ENCODE peak calls at places on chromosomes 4 and X, in five cellular contexts. U is adrenal gland, G is IMR-90, Q is colonic mucosa, D is sigmoid colon. C is an unnamed sample.

GRCh38 chrX:123339201-123339905 is 155.3 kb downstream of the GRIA3 start:
- DNase-seq in U (no peak), G (no peak), Q (no peak), D (no peak), C (no peak)

GRCh38 chr4:148445071-148445902 is 3.1 kb upstream of the NR3C2 start:
- DNase-seq in U (peak; percentile 64), G (no peak), Q (peak; percentile 77), D (peak; percentile 85), C (peak; percentile 84)

GRCh38 chr4:152255437-152255836 is 280.5 kb downstream of the FBXW7 start:
- DNase-seq in U (peak; percentile 18), G (peak; percentile 27), Q (no peak), D (no peak), C (no peak)

GRCh38 chr4:2073808-2074481 is 14.8 kb downstream of the NAT8L start:
- DNase-seq in U (no peak), G (no peak), Q (no peak), D (peak; percentile 44), C (peak; percentile 59)

GRCh38 chrX:110244951-110245480 is 72.9 kb downstream of the AMMECR1 start:
- DNase-seq in U (no peak), G (peak; percentile 4), Q (no peak), D (no peak), C (no peak)

GRCh38 chr4:162056947-162057346 is 106.9 kb downstream of the FSTL5 start:
- DNase-seq in U (no peak), G (no peak), Q (no peak), D (no peak), C (no peak)

GRCh38 chrX:13196778-13197177 is 123.1 kb downstream of the ATXN3L start:
- DNase-seq in U (no peak), G (no peak), Q (no peak), D (no peak), C (no peak)

GRCh38 chr4:19382993-19383392 is 868.7 kb upstream of the SLIT2 start:
- DNase-seq in U (no peak), G (peak; percentile 37), Q (no peak), D (no peak), C (no peak)

GRCh38 chr4:145716661-145717200 is 36.8 kb downstream of the C4orf51 start:
- DNase-seq in U (no peak), G (no peak), Q (no peak), D (no peak), C (no peak)

GRCh38 chr4:70903282-70903603 is 1.1 kb downstream of the MOB1B start:
- DNase-seq in U (peak; percentile 12), G (no peak), Q (peak; percentile 25), D (no peak), C (no peak)

GRCh38 chrX:9466115-9466495 is 1.2 kb downstream of the TBL1X start:
- DNase-seq in U (peak; percentile 54), G (peak; percentile 21), Q (peak; percentile 37), D (peak; percentile 88), C (peak; percentile 75)

GRCh38 chr4:189988892-189989431 is 38.1 kb downstream of the FRG2 start:
- DNase-seq in U (no peak), G (no peak), Q (no peak), D (no peak), C (no peak)

GRCh38 chrX:154717824-154718223 is 33.1 kb downstream of the GAB3 start:
- DNase-seq in U (no peak), G (peak; percentile 59), Q (no peak), D (no peak), C (no peak)

GRCh38 chrX:138709886-138710285 is 1.6 kb downstream of the FGF13 start:
- DNase-seq in U (no peak), G (no peak), Q (no peak), D (no peak), C (no peak)

GRCh38 chrX:56802921-56803848 is 74.1 kb downstream of the NBDY start:
- DNase-seq in U (peak; percentile 84), G (peak; percentile 76), Q (peak; percentile 81), D (peak; percentile 88), C (no peak)

GRCh38 chrX:48472851-48473717 is 2.9 kb upstream of the FTSJ1 start:
- DNase-seq in U (no peak), G (no peak), Q (no peak), D (no peak), C (no peak)

GRCh38 chr4:110032603-110033002 is 119.9 kb downstream of the EGF start:
- DNase-seq in U (peak; percentile 29), G (no peak), Q (no peak), D (peak; percentile 71), C (no peak)

GRCh38 chrX:131279617-131280016 is 9.5 kb downstream of the IGSF1 start:
- DNase-seq in U (no peak), G (no peak), Q (no peak), D (no peak), C (no peak)

GRCh38 chr4:5152521-5152920 is 101.2 kb downstream of the STK32B start:
- DNase-seq in U (no peak), G (no peak), Q (no peak), D (no peak), C (no peak)

GRCh38 chrX:47643926-47644325 is 6.4 kb downstream of the ELK1 start:
- DNase-seq in U (no peak), G (peak; percentile 47), Q (no peak), D (no peak), C (no peak)

GRCh38 chr4:54224960-54225670 is 4.0 kb upstream of the PDGFRA start:
- DNase-seq in U (no peak), G (no peak), Q (no peak), D (no peak), C (no peak)

GRCh38 chrX:128396601-128397000 is 344.4 kb upstream of the ACTRT1 start:
- DNase-seq in U (no peak), G (no peak), Q (no peak), D (no peak), C (no peak)

GRCh38 chr4:153438916-153439756 is 27.0 kb upstream of the TMEM131L start:
- DNase-seq in U (no peak), G (no peak), Q (no peak), D (no peak), C (no peak)

GRCh38 chr4:8067274-8067936 is 91.2 kb downstream of the ABLIM2 start:
- DNase-seq in U (no peak), G (no peak), Q (no peak), D (no peak), C (no peak)

GRCh38 chrX:40644821-40645358 is 2.5 kb downstream of the CXorf38 start:
- DNase-seq in U (peak; percentile 79), G (peak; percentile 74), Q (peak; percentile 80), D (peak; percentile 74), C (peak; percentile 67)

GRCh38 chr4:5995901-5996623 is 22.2 kb downstream of the C4orf50 start:
- DNase-seq in U (no peak), G (no peak), Q (no peak), D (peak; percentile 35), C (peak; percentile 42)

GRCh38 chr4:151912626-151913025 is 151.8 kb upstream of the GATB start:
- DNase-seq in U (no peak), G (no peak), Q (no peak), D (no peak), C (no peak)

GRCh38 chrX:104315555-104315954 is 60.8 kb upstream of the ESX1 start:
- DNase-seq in U (peak; percentile 44), G (peak; percentile 69), Q (no peak), D (no peak), C (no peak)

GRCh38 chr4:6263541-6264540 is 5.8 kb upstream of the WFS1 start:
- DNase-seq in U (peak; percentile 64), G (peak; percentile 63), Q (no peak), D (no peak), C (no peak)

GRCh38 chr4:82380344-82380743 is 6.6 kb upstream of the HNRNPD start:
- DNase-seq in U (no peak), G (no peak), Q (no peak), D (no peak), C (no peak)

GRCh38 chr4:110129544-110129943 is 68.9 kb downstream of the ELOVL6 start:
- DNase-seq in U (no peak), G (no peak), Q (no peak), D (no peak), C (no peak)

GRCh38 chr4:76208005-76208765 is 5.4 kb downstream of the SCARB2 start:
- DNase-seq in U (peak; percentile 83), G (peak; percentile 94), Q (peak; percentile 84), D (peak; percentile 93), C (peak; percentile 78)

GRCh38 chr4:157076578-157076947 is 613 bp downstream of the GLRB start:
- DNase-seq in U (no peak), G (no peak), Q (no peak), D (peak; percentile 47), C (no peak)

GRCh38 chr4:6892190-6892908 is 17.3 kb upstream of the TBC1D14 start:
- DNase-seq in U (peak; percentile 73), G (peak; percentile 79), Q (peak; percentile 58), D (peak; percentile 77), C (peak; percentile 69)

GRCh38 chr4:48033825-48034413 is 17.3 kb downstream of the NIPAL1 start:
- DNase-seq in U (no peak), G (peak; percentile 3), Q (peak; percentile 65), D (no peak), C (no peak)

GRCh38 chr4:972651-973424 is 531 bp downstream of the DGKQ start:
- DNase-seq in U (no peak), G (no peak), Q (peak; percentile 55), D (no peak), C (peak; percentile 81)

GRCh38 chr4:139018971-139019758 is 3.6 kb downstream of the NOCT start:
- DNase-seq in U (no peak), G (peak; percentile 85), Q (no peak), D (no peak), C (no peak)

GRCh38 chr4:69497886-69498395 is 2.2 kb upstream of the UGT2B4 start:
- DNase-seq in U (no peak), G (no peak), Q (no peak), D (no peak), C (no peak)
- H3K27ac ChIP-seq in U (no peak overlapping the region), G (no peak overlapping the region), Q (no peak overlapping the region), D (no peak overlapping the region), C (no peak overlapping the region)

GRCh38 chrX:42678133-42678532 is 99.8 kb downstream of the PPP1R2C start:
- DNase-seq in U (no peak), G (no peak), Q (no peak), D (no peak), C (no peak)
- TF ChIP-seq CTCF in U (peak; percentile 20), G (no peak), Q (no peak), D (no peak), C (no peak)

GRCh38 chr4:107930821-107931774 is at the start of gene CYP2U1:
- DNase-seq in U (peak; percentile 87), G (peak; percentile 67), Q (peak; percentile 86), D (peak; percentile 95), C (peak; percentile 92)
- H3K27ac ChIP-seq in U (peak within 1 kb of the TSS; percentile 18), G (peak within 1 kb of the TSS; percentile 17), Q (peak within 1 kb of the TSS; percentile 39), D (peak within 1 kb of the TSS; percentile 81), C (peak within 1 kb of the TSS; percentile 74)

DNA sequence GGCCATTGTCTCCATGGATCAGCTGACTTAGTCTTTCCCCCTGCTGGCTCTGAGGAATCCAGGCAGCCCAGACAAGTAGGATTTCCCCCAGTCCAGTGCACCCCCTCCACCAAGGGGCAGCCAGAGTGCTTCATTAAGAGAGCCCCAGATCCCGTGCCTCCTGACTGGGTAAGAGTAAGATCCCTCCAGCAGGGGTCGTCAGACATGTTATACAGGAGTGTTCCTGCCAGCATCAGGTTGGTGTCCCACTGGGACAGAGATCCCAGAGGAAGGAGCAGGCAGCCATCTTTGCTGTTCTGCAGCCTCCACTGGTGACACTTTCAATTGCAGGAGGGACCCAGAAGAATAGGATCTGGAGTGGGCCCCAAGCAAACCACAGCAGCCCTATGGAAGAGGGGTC is 29.0 kb upstream of the INPP4B start:
- DNase-seq in U (no peak), G (no peak), Q (no peak), D (no peak), C (no peak)
- TF ChIP-seq CTCF in U (no peak), G (no peak), Q (no peak), D (no peak), C (no peak)